ENCODE peak calls at places on chromosomes 2 and 18, in eight cellular contexts. One of them, this sample, is unnamed.

GRCh38 chr18:13889661-13890060 is 25.7 kb downstream of the MC2R start:
- DNase-seq in epithelial cell of proximal tubule: no peak
- DNase-seq in heart right ventricle: no peak
- DNase-seq in GM06990: no peak
- DNase-seq in right atrium auricular region: no peak
- DNase-seq in progenitor cell of endocrine pancreas: no peak
- DNase-seq in uterus: no peak
- DNase-seq in kidney epithelial cell: peak
- DNase-seq in this sample: no peak

GRCh38 chr18:3401669-3402620 is 48.0 kb upstream of the TGIF1 start:
- DNase-seq in progenitor cell of endocrine pancreas: no peak
- DNase-seq in heart right ventricle: no peak
- DNase-seq in epithelial cell of proximal tubule: no peak
- DNase-seq in uterus: no peak
- DNase-seq in GM06990: peak
- DNase-seq in right atrium auricular region: no peak
- DNase-seq in kidney epithelial cell: no peak
- DNase-seq in this sample: no peak

GRCh38 chr18:42429208-42429607 is 474.2 kb downstream of the PIK3C3 start:
- DNase-seq in epithelial cell of proximal tubule: no peak
- DNase-seq in right atrium auricular region: no peak
- DNase-seq in uterus: no peak
- DNase-seq in progenitor cell of endocrine pancreas: no peak
- DNase-seq in GM06990: no peak
- DNase-seq in kidney epithelial cell: no peak
- DNase-seq in heart right ventricle: no peak
- DNase-seq in this sample: no peak

GRCh38 chr2:148209598-148209997 is 188.7 kb downstream of the MBD5 start:
- DNase-seq in kidney epithelial cell: no peak
- DNase-seq in uterus: no peak
- DNase-seq in heart right ventricle: no peak
- DNase-seq in epithelial cell of proximal tubule: no peak
- DNase-seq in right atrium auricular region: no peak
- DNase-seq in GM06990: no peak
- DNase-seq in progenitor cell of endocrine pancreas: no peak
- DNase-seq in this sample: no peak

GRCh38 chr18:28175930-28176673 is 828 bp downstream of the CDH2 start:
- DNase-seq in kidney epithelial cell: no peak
- DNase-seq in progenitor cell of endocrine pancreas: peak
- DNase-seq in GM06990: no peak
- DNase-seq in heart right ventricle: no peak
- DNase-seq in uterus: no peak
- DNase-seq in epithelial cell of proximal tubule: no peak
- DNase-seq in right atrium auricular region: no peak
- DNase-seq in this sample: no peak

GRCh38 chr2:98455494-98455976 is 10.9 kb downstream of the INPP4A start:
- DNase-seq in progenitor cell of endocrine pancreas: no peak
- DNase-seq in uterus: no peak
- DNase-seq in GM06990: no peak
- DNase-seq in heart right ventricle: no peak
- DNase-seq in kidney epithelial cell: no peak
- DNase-seq in right atrium auricular region: no peak
- DNase-seq in epithelial cell of proximal tubule: no peak
- DNase-seq in this sample: no peak

GRCh38 chr2:233063269-233063975 is 3.3 kb downstream of the INPP5D start:
- DNase-seq in heart right ventricle: no peak
- DNase-seq in kidney epithelial cell: no peak
- DNase-seq in uterus: peak
- DNase-seq in right atrium auricular region: no peak
- DNase-seq in GM06990: peak
- DNase-seq in progenitor cell of endocrine pancreas: no peak
- DNase-seq in epithelial cell of proximal tubule: no peak
- DNase-seq in this sample: no peak

GRCh38 chr18:27956001-27956400 is 220.9 kb downstream of the CDH2 start:
- DNase-seq in right atrium auricular region: no peak
- DNase-seq in heart right ventricle: no peak
- DNase-seq in uterus: no peak
- DNase-seq in epithelial cell of proximal tubule: no peak
- DNase-seq in progenitor cell of endocrine pancreas: no peak
- DNase-seq in GM06990: no peak
- DNase-seq in kidney epithelial cell: no peak
- DNase-seq in this sample: no peak

GRCh38 chr2:204108301-204108700 is 171.7 kb downstream of the ICOS start:
- DNase-seq in progenitor cell of endocrine pancreas: no peak
- DNase-seq in uterus: peak
- DNase-seq in right atrium auricular region: no peak
- DNase-seq in GM06990: peak
- DNase-seq in kidney epithelial cell: no peak
- DNase-seq in heart right ventricle: peak
- DNase-seq in epithelial cell of proximal tubule: no peak
- DNase-seq in this sample: no peak

GRCh38 chr2:220466251-220466691 is 838.8 kb downstream of the SLC4A3 start:
- DNase-seq in right atrium auricular region: no peak
- DNase-seq in uterus: no peak
- DNase-seq in progenitor cell of endocrine pancreas: no peak
- DNase-seq in GM06990: no peak
- DNase-seq in heart right ventricle: no peak
- DNase-seq in epithelial cell of proximal tubule: no peak
- DNase-seq in kidney epithelial cell: no peak
- DNase-seq in this sample: no peak

GRCh38 chr2:158359846-158360245 is 96.7 kb downstream of the CCDC148 start:
- DNase-seq in uterus: no peak
- DNase-seq in heart right ventricle: no peak
- DNase-seq in progenitor cell of endocrine pancreas: no peak
- DNase-seq in GM06990: no peak
- DNase-seq in right atrium auricular region: no peak
- DNase-seq in epithelial cell of proximal tubule: peak
- DNase-seq in kidney epithelial cell: peak
- DNase-seq in this sample: no peak

GRCh38 chr2:47541848-47542450 is 139.0 kb downstream of the MSH2 start:
- DNase-seq in right atrium auricular region: no peak
- DNase-seq in heart right ventricle: no peak
- DNase-seq in kidney epithelial cell: no peak
- DNase-seq in progenitor cell of endocrine pancreas: no peak
- DNase-seq in GM06990: no peak
- DNase-seq in epithelial cell of proximal tubule: no peak
- DNase-seq in uterus: no peak
- DNase-seq in this sample: no peak

GRCh38 chr2:102172749-102173148 is 14.1 kb upstream of the IL1RL2 start:
- DNase-seq in GM06990: no peak
- DNase-seq in epithelial cell of proximal tubule: no peak
- DNase-seq in heart right ventricle: no peak
- DNase-seq in uterus: no peak
- DNase-seq in right atrium auricular region: no peak
- DNase-seq in progenitor cell of endocrine pancreas: no peak
- DNase-seq in kidney epithelial cell: no peak
- DNase-seq in this sample: no peak

GRCh38 chr2:218264773-218265601 is 4.2 kb downstream of the GPBAR1 start:
- DNase-seq in GM06990: no peak
- DNase-seq in kidney epithelial cell: no peak
- DNase-seq in progenitor cell of endocrine pancreas: no peak
- DNase-seq in heart right ventricle: no peak
- DNase-seq in uterus: no peak
- DNase-seq in right atrium auricular region: no peak
- DNase-seq in epithelial cell of proximal tubule: no peak
- DNase-seq in this sample: no peak

GRCh38 chr2:193963472-193964119 is 1693.4 kb upstream of the SLC39A10 start:
- DNase-seq in heart right ventricle: no peak
- DNase-seq in epithelial cell of proximal tubule: no peak
- DNase-seq in uterus: no peak
- DNase-seq in GM06990: no peak
- DNase-seq in right atrium auricular region: no peak
- DNase-seq in kidney epithelial cell: peak
- DNase-seq in progenitor cell of endocrine pancreas: no peak
- DNase-seq in this sample: no peak

GRCh38 chr18:939167-939566 is 34.5 kb downstream of the ADCYAP1 start:
- DNase-seq in right atrium auricular region: no peak
- DNase-seq in epithelial cell of proximal tubule: no peak
- DNase-seq in kidney epithelial cell: no peak
- DNase-seq in progenitor cell of endocrine pancreas: no peak
- DNase-seq in uterus: no peak
- DNase-seq in heart right ventricle: no peak
- DNase-seq in GM06990: no peak
- DNase-seq in this sample: no peak

GRCh38 chr2:107584577-107584976 is 242.1 kb upstream of the RGPD4 start:
- DNase-seq in progenitor cell of endocrine pancreas: no peak
- DNase-seq in heart right ventricle: no peak
- DNase-seq in epithelial cell of proximal tubule: no peak
- DNase-seq in GM06990: no peak
- DNase-seq in uterus: no peak
- DNase-seq in right atrium auricular region: no peak
- DNase-seq in kidney epithelial cell: no peak
- DNase-seq in this sample: no peak

GRCh38 chr2:200095436-200095835 is 140.1 kb downstream of the MAIP1 start:
- DNase-seq in GM06990: no peak
- DNase-seq in heart right ventricle: no peak
- DNase-seq in uterus: no peak
- DNase-seq in progenitor cell of endocrine pancreas: no peak
- DNase-seq in right atrium auricular region: no peak
- DNase-seq in epithelial cell of proximal tubule: no peak
- DNase-seq in kidney epithelial cell: no peak
- DNase-seq in this sample: no peak

GRCh38 chr18:76374330-76375281 is 120.4 kb downstream of the ZNF516 start:
- DNase-seq in progenitor cell of endocrine pancreas: no peak
- DNase-seq in GM06990: peak
- DNase-seq in uterus: no peak
- DNase-seq in epithelial cell of proximal tubule: no peak
- DNase-seq in heart right ventricle: no peak
- DNase-seq in right atrium auricular region: no peak
- DNase-seq in kidney epithelial cell: no peak
- DNase-seq in this sample: no peak

DNA sequence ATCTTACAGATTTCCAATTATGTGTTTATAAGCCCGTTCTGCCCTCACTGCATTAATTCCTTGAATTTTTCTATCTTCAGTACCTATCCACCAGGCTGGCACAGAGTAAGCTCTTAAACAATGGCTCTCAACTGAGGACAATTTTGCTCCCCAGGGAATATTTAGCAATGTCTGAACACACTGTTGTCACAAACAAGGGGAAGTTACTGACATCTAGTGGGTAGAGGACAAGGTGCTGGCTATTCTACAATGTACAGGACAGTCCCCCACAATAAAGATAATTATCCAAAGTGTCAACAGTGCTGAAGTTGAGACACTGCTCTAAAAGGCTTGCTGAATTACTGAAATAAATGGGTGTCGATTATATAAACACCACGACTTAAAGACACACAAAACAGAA is 5.0 kb downstream of the NDUFS1 start:
- DNase-seq in kidney epithelial cell: no peak
- DNase-seq in progenitor cell of endocrine pancreas: no peak
- DNase-seq in right atrium auricular region: no peak
- DNase-seq in GM06990: no peak
- DNase-seq in heart right ventricle: no peak
- DNase-seq in epithelial cell of proximal tubule: no peak
- DNase-seq in uterus: no peak
- DNase-seq in this sample: no peak
- TF ChIP-seq CTCF in kidney epithelial cell: no peak
- TF ChIP-seq CTCF in progenitor cell of endocrine pancreas: no peak
- TF ChIP-seq CTCF in right atrium auricular region: peak
- TF ChIP-seq CTCF in GM06990: peak
- TF ChIP-seq CTCF in heart right ventricle: peak
- TF ChIP-seq CTCF in epithelial cell of proximal tubule: peak
- TF ChIP-seq CTCF in uterus: no peak
- TF ChIP-seq CTCF in this sample: no peak

DNA sequence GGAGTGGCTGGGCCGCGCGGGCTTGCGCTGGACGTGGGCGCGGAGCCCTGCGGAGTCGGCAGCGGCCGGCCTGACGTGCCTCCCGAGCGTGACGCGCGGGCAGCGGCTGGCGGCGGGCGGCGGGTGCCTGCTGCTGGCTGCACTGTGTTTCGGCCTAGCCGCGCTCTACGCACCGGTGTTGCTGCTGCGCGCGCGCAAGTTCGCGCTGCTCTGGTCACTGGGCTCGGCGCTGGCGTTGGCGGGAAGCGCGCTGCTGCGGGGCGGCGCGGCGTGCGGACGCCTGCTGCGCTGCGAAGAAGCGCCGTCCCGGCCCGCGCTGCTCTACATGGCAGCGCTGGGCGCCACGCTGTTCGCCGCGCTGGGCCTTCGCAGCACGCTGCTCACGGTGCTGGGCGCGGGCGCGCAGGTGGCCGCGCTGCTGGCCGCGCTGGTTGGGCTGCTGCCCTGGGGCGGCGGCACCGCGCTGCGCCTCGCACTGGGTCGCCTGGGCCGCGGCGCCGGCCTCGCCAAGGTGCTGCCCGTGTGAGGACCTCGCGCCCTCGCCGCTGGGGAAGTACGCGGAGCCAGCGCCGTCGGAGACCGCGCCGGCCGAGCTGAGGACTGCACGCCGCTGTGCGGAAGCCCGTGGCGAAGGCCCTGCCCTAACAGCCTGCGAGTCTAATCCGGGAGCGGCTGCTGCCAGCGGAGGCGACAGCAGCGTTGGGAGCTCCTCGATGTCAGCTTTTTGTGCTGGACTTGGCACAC is 526 bp downstream of the SFT2D3 start:
- DNase-seq in heart right ventricle: peak
- DNase-seq in GM06990: peak
- DNase-seq in epithelial cell of proximal tubule: no peak
- DNase-seq in kidney epithelial cell: peak
- DNase-seq in right atrium auricular region: peak
- DNase-seq in uterus: peak
- DNase-seq in progenitor cell of endocrine pancreas: peak
- DNase-seq in this sample: peak
- TF ChIP-seq CTCF in heart right ventricle: peak
- TF ChIP-seq CTCF in GM06990: peak
- TF ChIP-seq CTCF in epithelial cell of proximal tubule: no peak
- TF ChIP-seq CTCF in kidney epithelial cell: no peak
- TF ChIP-seq CTCF in right atrium auricular region: peak
- TF ChIP-seq CTCF in uterus: peak
- TF ChIP-seq CTCF in progenitor cell of endocrine pancreas: peak
- TF ChIP-seq CTCF in this sample: peak

DNA sequence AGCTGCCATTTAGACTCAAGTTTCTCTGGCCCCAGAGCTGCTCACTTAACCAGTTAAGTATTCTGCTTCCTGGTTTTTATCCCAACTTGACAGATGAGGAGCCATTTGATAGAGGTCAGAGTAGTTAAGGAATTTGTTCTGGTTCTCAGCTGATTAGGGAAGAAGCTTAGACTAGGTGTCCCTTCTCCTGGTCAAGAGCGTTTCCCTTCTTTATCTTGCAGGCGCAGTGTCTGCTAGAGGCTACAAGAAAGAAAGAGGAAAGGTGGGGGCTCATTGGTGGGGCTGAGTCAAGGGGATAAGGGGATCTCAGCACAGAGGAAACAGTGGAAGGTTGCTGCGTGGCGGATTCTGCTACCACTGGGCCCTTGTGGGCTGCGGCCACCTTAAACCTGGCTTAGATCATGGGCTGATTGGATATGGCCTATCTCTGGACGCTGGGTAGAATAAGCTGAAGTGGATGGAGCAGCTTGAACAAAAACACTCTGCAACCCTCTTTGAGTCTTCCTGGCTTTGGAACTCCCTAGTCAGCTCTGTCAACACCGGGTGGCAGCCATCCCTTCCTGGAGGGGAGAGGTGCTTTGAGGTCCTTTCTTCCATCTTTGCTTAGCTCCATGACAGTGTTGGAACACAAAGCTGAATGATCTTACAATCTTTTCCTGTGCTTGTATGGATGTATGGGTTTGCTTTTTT is 70.8 kb downstream of the QPCT start:
- DNase-seq in epithelial cell of proximal tubule: no peak
- DNase-seq in uterus: no peak
- DNase-seq in kidney epithelial cell: no peak
- DNase-seq in right atrium auricular region: no peak
- DNase-seq in GM06990: no peak
- DNase-seq in heart right ventricle: no peak
- DNase-seq in progenitor cell of endocrine pancreas: no peak
- DNase-seq in this sample: no peak
- TF ChIP-seq CTCF in epithelial cell of proximal tubule: peak
- TF ChIP-seq CTCF in uterus: no peak
- TF ChIP-seq CTCF in kidney epithelial cell: peak
- TF ChIP-seq CTCF in right atrium auricular region: no peak
- TF ChIP-seq CTCF in GM06990: no peak
- TF ChIP-seq CTCF in heart right ventricle: no peak
- TF ChIP-seq CTCF in progenitor cell of endocrine pancreas: no peak
- TF ChIP-seq CTCF in this sample: no peak

GRCh38 chr2:27356382-27357181 is at the start of gene GTF3C2:
- DNase-seq in uterus: peak
- DNase-seq in right atrium auricular region: peak
- DNase-seq in kidney epithelial cell: peak
- DNase-seq in epithelial cell of proximal tubule: peak
- DNase-seq in heart right ventricle: peak
- DNase-seq in progenitor cell of endocrine pancreas: peak
- DNase-seq in GM06990: peak
- DNase-seq in this sample: peak
- TF ChIP-seq CTCF in uterus: peak
- TF ChIP-seq CTCF in right atrium auricular region: peak
- TF ChIP-seq CTCF in kidney epithelial cell: no peak
- TF ChIP-seq CTCF in epithelial cell of proximal tubule: no peak
- TF ChIP-seq CTCF in heart right ventricle: no peak
- TF ChIP-seq CTCF in progenitor cell of endocrine pancreas: no peak
- TF ChIP-seq CTCF in GM06990: no peak
- TF ChIP-seq CTCF in this sample: no peak